ENCODE peak calls at places on chromosome 2, in ten cellular contexts. B is NCI-H2081; G is upper lobe of right lung; R is RPMI7951; V is CD4-positive, alpha-beta memory T cell; U is T-cell; D is natural killer cell treated with Interleukin-12 subunit alpha and Interleukin-12 subunit beta and Interleukin-15 and Interleukin-18, amount 100 ng/mL, for 72 hours; J is prostate gland; F is HFF-Myc; S is NCI-H460. L is an unnamed sample.

GRCh38 chr2:219251656-219252055 is 1.4 kb upstream of the TUBA4B start:
- DNase-seq in B (no peak), G (no peak), R (peak), V (no peak), U (no peak), D (no peak), J (no peak), F (no peak), S (no peak), L (no peak)

GRCh38 chr2:127085260-127085666 is 21.7 kb downstream of the BIN1 start:
- DNase-seq in B (no peak), G (peak), R (peak), V (no peak), U (peak), D (no peak), J (no peak), F (no peak), S (no peak), L (no peak)

GRCh38 chr2:227871375-227871788 is at the start of gene DAW1:
- DNase-seq in B (peak), G (peak), R (peak), V (peak), U (peak), D (no peak), J (no peak), F (peak), S (no peak), L (no peak)

GRCh38 chr2:197307236-197307932 is 3.2 kb downstream of the ANKRD44 start:
- DNase-seq in B (no peak), G (no peak), R (peak), V (no peak), U (no peak), D (no peak), J (no peak), F (no peak), S (peak), L (no peak)

GRCh38 chr2:165055081-165055879 is 100.0 kb upstream of the SLC38A11 start:
- DNase-seq in B (peak), G (no peak), R (peak), V (no peak), U (no peak), D (no peak), J (no peak), F (no peak), S (no peak), L (no peak)

GRCh38 chr2:41879367-41879871 is 168.4 kb upstream of the PKDCC start:
- DNase-seq in B (peak), G (no peak), R (peak), V (peak), U (no peak), D (no peak), J (no peak), F (no peak), S (no peak), L (no peak)

GRCh38 chr2:101699191-101699938 is 1.9 kb downstream of the MAP4K4 start:
- DNase-seq in B (peak), G (no peak), R (peak), V (peak), U (peak), D (no peak), J (no peak), F (no peak), S (no peak), L (no peak)

GRCh38 chr2:3149441-3150217 is 228.0 kb downstream of the EIPR1 start:
- DNase-seq in B (no peak), G (no peak), R (no peak), V (no peak), U (no peak), D (no peak), J (peak), F (no peak), S (no peak), L (no peak)

GRCh38 chr2:120419073-120419472 is 73.1 kb downstream of the INHBB start:
- DNase-seq in B (no peak), G (peak), R (no peak), V (no peak), U (no peak), D (no peak), J (peak), F (no peak), S (no peak), L (peak)

GRCh38 chr2:156826342-156826933 is 390.3 kb downstream of the GPD2 start:
- DNase-seq in B (no peak), G (no peak), R (peak), V (no peak), U (no peak), D (no peak), J (no peak), F (peak), S (no peak), L (no peak)